ENCODE peak calls at places on chromosomes 12 and 14, in five cellular contexts. X is fibroblast of mammary gland, P is fibroblast of lung, O is AG09309, V is tibial nerve. E is an unnamed sample.

GRCh38 chr14:75310295-75311059 is 31.8 kb downstream of the FOS start:
- DNase-seq in X (peak; percentile 90), P (peak; percentile 82), O (no peak), V (peak; percentile 69), E (no peak)

GRCh38 chr12:6871052-6871957 is 1.8 kb downstream of the SPSB2 start:
- DNase-seq in X (no peak), P (peak; percentile 23), O (no peak), V (no peak), E (no peak)

GRCh38 chr12:131736807-131737484 is 26.1 kb downstream of the SFSWAP start:
- DNase-seq in X (peak; percentile 54), P (peak; percentile 89), O (no peak), V (no peak), E (no peak)

GRCh38 chr12:49982246-49983229 is 9.8 kb downstream of the AQP6 start:
- DNase-seq in X (peak; percentile 69), P (no peak), O (no peak), V (no peak), E (no peak)

GRCh38 chr14:79260406-79260805 is 950.9 kb downstream of the DIO2 start:
- DNase-seq in X (no peak), P (no peak), O (no peak), V (no peak), E (no peak)

GRCh38 chr14:90495357-90496276 is 98.8 kb downstream of the CALM1 start:
- DNase-seq in X (peak; percentile 72), P (peak; percentile 64), O (peak; percentile 16), V (peak; percentile 67), E (peak; percentile 44)

GRCh38 chr14:62066304-62066703 is 304.1 kb downstream of the SNAPC1 start:
- DNase-seq in X (no peak), P (no peak), O (no peak), V (no peak), E (no peak)

GRCh38 chr12:121767525-121768016 is 25.9 kb downstream of the RHOF start:
- DNase-seq in X (peak; percentile 85), P (peak; percentile 88), O (no peak), V (no peak), E (no peak)

GRCh38 chr12:10189653-10190052 is 10.8 kb downstream of the TMEM52B start:
- DNase-seq in X (peak; percentile 16), P (peak; percentile 39), O (no peak), V (no peak), E (no peak)

GRCh38 chr12:48956279-48957140 is 777 bp downstream of the ARF3 start:
- DNase-seq in X (peak; percentile 95), P (peak; percentile 99), O (peak; percentile 84), V (peak; percentile 81), E (peak; percentile 95)

GRCh38 chr12:70467908-70468733 is 102.0 kb downstream of the KCNMB4 start:
- DNase-seq in X (no peak), P (no peak), O (no peak), V (no peak), E (no peak)

GRCh38 chr12:124695861-124696260 is 128.4 kb upstream of the NCOR2 start:
- DNase-seq in X (no peak), P (peak; percentile 44), O (no peak), V (no peak), E (no peak)

GRCh38 chr12:19454837-19455236 is 15.5 kb downstream of the AEBP2 start:
- DNase-seq in X (no peak), P (no peak), O (no peak), V (no peak), E (no peak)

GRCh38 chr12:67355428-67356385 is 86.5 kb downstream of the CAND1 start:
- DNase-seq in X (peak; percentile 74), P (peak; percentile 65), O (no peak), V (no peak), E (peak; percentile 36)

GRCh38 chr12:57864811-57865751 is 18.6 kb upstream of the CTDSP2 start:
- DNase-seq in X (peak; percentile 79), P (peak; percentile 86), O (no peak), V (peak; percentile 67), E (no peak)

GRCh38 chr12:7190268-7191055 is 976 bp downstream of the PEX5 start:
- DNase-seq in X (peak; percentile 28), P (peak; percentile 20), O (no peak), V (no peak), E (no peak)

GRCh38 chr14:50068496-50068895 is 47.9 kb downstream of the VCPKMT start:
- DNase-seq in X (no peak), P (no peak), O (no peak), V (no peak), E (no peak)

GRCh38 chr14:50070230-50070629 is 46.1 kb downstream of the VCPKMT start:
- DNase-seq in X (no peak), P (no peak), O (no peak), V (no peak), E (no peak)

GRCh38 chr14:50069325-50069724 is 47.0 kb downstream of the VCPKMT start:
- DNase-seq in X (no peak), P (no peak), O (no peak), V (no peak), E (no peak)

GRCh38 chr14:50064993-50065392 is 51.4 kb downstream of the VCPKMT start:
- DNase-seq in X (peak; percentile 78), P (peak; percentile 26), O (no peak), V (peak; percentile 70), E (no peak)

GRCh38 chr14:50067723-50068495 is 48.5 kb downstream of the VCPKMT start:
- DNase-seq in X (peak; percentile 76), P (peak; percentile 89), O (peak; percentile 28), V (no peak), E (no peak)
- TF ChIP-seq CTCF in X (no peak), P (no peak), O (no peak), V (no peak), E (no peak)

GRCh38 chr14:28755930-28756895 is 10.4 kb upstream of the FOXG1 start:
- DNase-seq in X (no peak), P (no peak), O (no peak), V (no peak), E (no peak)

GRCh38 chr14:28757790-28758189 is 8.8 kb upstream of the FOXG1 start:
- DNase-seq in X (no peak), P (no peak), O (no peak), V (no peak), E (no peak)

GRCh38 chr14:28758253-28758915 is 8.2 kb upstream of the FOXG1 start:
- DNase-seq in X (no peak), P (no peak), O (no peak), V (no peak), E (no peak)

GRCh38 chr14:28755198-28755794 is 11.3 kb upstream of the FOXG1 start:
- DNase-seq in X (no peak), P (no peak), O (no peak), V (no peak), E (no peak)

GRCh38 chr14:28756896-28757570 is 9.6 kb upstream of the FOXG1 start:
- DNase-seq in X (peak; percentile 68), P (peak; percentile 56), O (no peak), V (no peak), E (no peak)
- H3K4me3 ChIP-seq in X (no peak overlapping the region), P (no peak overlapping the region), O (no peak overlapping the region), V (no peak overlapping the region), E (no peak overlapping the region)

GRCh38 chr14:89373185-89373584 is 43.8 kb downstream of the FOXN3 start:
- DNase-seq in X (no peak), P (no peak), O (no peak), V (no peak), E (no peak)
- TF ChIP-seq CTCF in X (no peak), P (no peak), O (no peak), V (no peak), E (no peak)

GRCh38 chr14:24339284-24340151 is at the start of gene RIPK3:
- DNase-seq in X (no peak), P (no peak), O (no peak), V (no peak), E (no peak)
- H3K4me3 ChIP-seq in X (no peak within 1 kb of the TSS), P (no peak within 1 kb of the TSS), O (peak within 1 kb of the TSS; percentile 37), V (peak within 1 kb of the TSS; percentile 51), E (no peak within 1 kb of the TSS)

GRCh38 chr12:53674977-53675700 is 744 bp downstream of the ATP5MC2 start:
- DNase-seq in X (peak; percentile 43), P (no peak), O (no peak), V (no peak), E (no peak)

GRCh38 chr12:53677612-53678133 is 1.8 kb upstream of the ATP5MC2 start:
- DNase-seq in X (no peak), P (no peak), O (no peak), V (no peak), E (no peak)

GRCh38 chr12:53670966-53671365 is 4.9 kb downstream of the ATP5MC2 start:
- DNase-seq in X (no peak), P (no peak), O (no peak), V (no peak), E (no peak)

GRCh38 chr12:53676715-53677611 is 1.1 kb upstream of the ATP5MC2 start:
- DNase-seq in X (peak; percentile 60), P (peak; percentile 35), O (no peak), V (peak; percentile 34), E (no peak)

GRCh38 chr12:53675701-53676607 is at the start of gene ATP5MC2:
- DNase-seq in X (peak; percentile 98), P (peak; percentile 96), O (peak; percentile 92), V (peak; percentile 94), E (peak; percentile 97)
- TF ChIP-seq CTCF in X (peak; percentile 98), P (peak; percentile 97), O (peak; percentile 98), V (peak; percentile 100), E (peak; percentile 100)